ENCODE peak calls at places on chromosomes 7 and 10, in five cellular contexts. R is HepG2, U is K562, H is GM12878, T is H1. K is an unnamed sample.

GRCh38 chr10:17161788-17162187 is 32.2 kb upstream of the CUBN start:
- DNase-seq in R (no peak), U (peak; percentile 41), H (no peak), T (no peak), K (no peak)

GRCh38 chr7:14133752-14134151 is 144.3 kb upstream of the ETV1 start:
- DNase-seq in R (no peak), U (no peak), H (no peak), T (no peak), K (no peak)

GRCh38 chr10:79246606-79247275 is 100.5 kb upstream of the PPIF start:
- DNase-seq in R (no peak), U (no peak), H (no peak), T (no peak), K (no peak)

GRCh38 chr7:133871757-133872156 is 255.4 kb upstream of the LRGUK start:
- DNase-seq in R (peak; percentile 9), U (no peak), H (no peak), T (no peak), K (no peak)

GRCh38 chr10:99528256-99528866 is 4.4 kb upstream of the NKX2-3 start:
- DNase-seq in R (no peak), U (no peak), H (no peak), T (no peak), K (no peak)

GRCh38 chr10:76119515-76119914 is 688.1 kb downstream of the LRMDA start:
- DNase-seq in R (no peak), U (no peak), H (no peak), T (no peak), K (no peak)

GRCh38 chr10:125772112-125772863 is 3.3 kb downstream of the MMP21 start:
- DNase-seq in R (no peak), U (no peak), H (no peak), T (no peak), K (no peak)

GRCh38 chr10:115761166-115761565 is 511.8 kb downstream of the GFRA1 start:
- DNase-seq in R (no peak), U (no peak), H (no peak), T (no peak), K (no peak)

GRCh38 chr7:27516415-27516814 is 146.3 kb downstream of the HIBADH start:
- DNase-seq in R (no peak), U (no peak), H (no peak), T (no peak), K (peak; percentile 29)

GRCh38 chr10:79491171-79491835 is 21.0 kb upstream of the EIF5AL1 start:
- DNase-seq in R (peak; percentile 20), U (peak; percentile 46), H (no peak), T (no peak), K (peak; percentile 34)

GRCh38 chr10:53606951-53607350 is 834.4 kb upstream of the MBL2 start:
- DNase-seq in R (no peak), U (no peak), H (no peak), T (no peak), K (no peak)

GRCh38 chr7:105191329-105191728 is 177.3 kb downstream of the KMT2E start:
- DNase-seq in R (no peak), U (no peak), H (no peak), T (no peak), K (no peak)

GRCh38 chr10:104842704-104843103 is 201.6 kb downstream of the SORCS3 start:
- DNase-seq in R (no peak), U (no peak), H (no peak), T (no peak), K (no peak)

GRCh38 chr10:83142074-83142563 is 997.2 kb upstream of the GHITM start:
- DNase-seq in R (no peak), U (no peak), H (no peak), T (no peak), K (no peak)

GRCh38 chr7:43484678-43485355 is 98.1 kb upstream of the STK17A start:
- DNase-seq in R (no peak), U (peak; percentile 11), H (no peak), T (no peak), K (no peak)

GRCh38 chr7:86818903-86819302 is 175.2 kb downstream of the GRM3 start:
- DNase-seq in R (no peak), U (no peak), H (no peak), T (no peak), K (no peak)

GRCh38 chr7:103114576-103115008 is 34.3 kb downstream of the NAPEPLD start:
- DNase-seq in R (no peak), U (no peak), H (no peak), T (no peak), K (no peak)

GRCh38 chr7:144256112-144256511 is 8.5 kb downstream of the OR2A7 start:
- DNase-seq in R (no peak), U (peak; percentile 12), H (no peak), T (no peak), K (peak; percentile 57)

GRCh38 chr7:114439581-114439980 is 25.0 kb downstream of the FOXP2 start:
- DNase-seq in R (no peak), U (no peak), H (no peak), T (no peak), K (peak; percentile 2)

GRCh38 chr10:127906548-127907377 is at the start of gene PTPRE:
- DNase-seq in R (no peak), U (peak; percentile 17), H (no peak), T (peak; percentile 88), K (peak; percentile 83)

GRCh38 chr7:2527505-2528464 is 8.2 kb downstream of the LFNG start:
- DNase-seq in R (peak; percentile 84), U (peak; percentile 86), H (no peak), T (no peak), K (no peak)

GRCh38 chr7:2524808-2525140 is 5.2 kb downstream of the LFNG start:
- DNase-seq in R (no peak), U (no peak), H (no peak), T (peak; percentile 90), K (peak; percentile 97)

GRCh38 chr7:2525161-2525930 is 5.8 kb downstream of the LFNG start:
- DNase-seq in R (no peak), U (no peak), H (no peak), T (no peak), K (no peak)

GRCh38 chr7:2526659-2527504 is 7.3 kb downstream of the LFNG start:
- DNase-seq in R (no peak), U (no peak), H (no peak), T (no peak), K (no peak)

DNA sequence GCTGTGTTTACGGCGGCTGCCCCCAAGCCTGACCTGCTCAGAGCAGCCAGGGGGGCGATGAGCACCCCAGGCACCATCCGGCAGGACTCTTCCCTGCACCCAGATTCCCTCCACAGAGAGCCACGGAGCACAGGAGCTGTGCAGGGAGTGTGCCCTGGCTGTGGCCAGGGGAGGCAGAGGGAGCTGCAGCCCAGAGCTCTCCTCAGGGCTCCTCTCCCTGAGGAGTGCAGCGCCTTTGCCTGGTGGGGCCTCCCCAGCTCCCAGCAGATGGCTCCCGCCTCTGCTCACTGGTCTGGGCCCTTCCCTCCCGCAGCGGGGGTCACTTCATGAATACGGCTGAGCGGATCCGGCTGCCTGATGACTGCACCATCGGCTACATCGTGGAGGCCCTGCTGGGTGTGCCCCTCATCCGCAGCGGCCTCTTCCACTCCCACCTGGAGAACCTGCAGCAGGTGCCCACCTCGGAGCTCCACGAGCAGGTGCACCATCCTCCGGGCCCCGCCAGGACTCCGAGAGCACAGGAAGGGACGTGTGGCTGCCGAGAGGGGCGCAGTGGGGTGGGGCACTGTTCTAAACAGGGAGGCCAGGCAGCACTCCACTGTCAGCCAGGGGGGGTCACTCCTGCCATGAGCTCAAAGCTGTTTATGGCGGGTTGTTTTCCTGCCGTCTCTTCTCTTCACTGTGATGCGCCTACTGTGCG is 6.5 kb downstream of the LFNG start:
- DNase-seq in R (no peak), U (peak; percentile 56), H (no peak), T (no peak), K (peak; percentile 42)
- TF ChIP-seq CREB1 in R (no peak), U (no peak), H (no peak), T (no peak), K (no peak)

GRCh38 chr7:117717341-117717740 is 155.9 kb downstream of the CTTNBP2 start:
- DNase-seq in R (no peak), U (no peak), H (no peak), T (no peak), K (no peak)

GRCh38 chr7:117718116-117718515 is 155.1 kb downstream of the CTTNBP2 start:
- DNase-seq in R (no peak), U (no peak), H (no peak), T (no peak), K (no peak)

GRCh38 chr7:117716707-117717294 is 156.4 kb downstream of the CTTNBP2 start:
- DNase-seq in R (no peak), U (no peak), H (no peak), T (no peak), K (no peak)

GRCh38 chr7:117719377-117719776 is 153.9 kb downstream of the CTTNBP2 start:
- DNase-seq in R (no peak), U (no peak), H (no peak), T (no peak), K (no peak)

DNA sequence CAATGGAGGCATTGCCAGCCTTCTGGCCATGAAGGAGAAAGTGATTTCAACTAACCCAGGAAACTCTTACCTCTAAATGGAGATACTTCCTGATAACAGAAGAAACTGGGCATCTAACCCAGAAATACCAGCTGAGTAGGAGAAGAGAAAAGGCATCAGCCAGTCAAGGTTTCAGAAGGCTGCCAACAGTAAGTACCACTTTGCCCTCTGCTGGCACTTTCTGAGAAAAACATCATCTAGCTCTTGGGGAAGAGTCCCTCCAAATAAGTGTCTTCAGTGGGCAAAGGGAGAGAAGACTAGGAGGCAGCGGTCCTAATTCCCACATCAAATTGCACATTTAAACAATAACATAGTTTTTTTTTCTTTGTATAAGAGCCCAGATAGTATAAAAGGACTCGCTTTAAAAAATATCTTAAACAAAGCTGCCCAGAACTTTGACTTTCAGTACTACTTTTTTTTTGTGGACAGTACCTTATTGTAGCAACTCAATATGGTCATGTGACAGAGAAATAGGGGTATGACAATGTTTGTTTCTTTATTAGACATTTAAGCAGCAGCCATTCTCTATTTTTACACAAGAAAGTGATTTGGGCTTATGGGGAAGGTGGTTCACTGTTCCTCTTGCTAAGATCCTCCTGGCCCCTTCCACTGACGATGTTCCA is 157.3 kb downstream of the CTTNBP2 start:
- DNase-seq in R (peak; percentile 39), U (peak; percentile 31), H (no peak), T (peak; percentile 52), K (peak; percentile 84)
- H2AFZ ChIP-seq in R (no peak overlapping the region), U (no peak overlapping the region), H (no peak overlapping the region), T (no peak overlapping the region), K (no peak overlapping the region)

DNA sequence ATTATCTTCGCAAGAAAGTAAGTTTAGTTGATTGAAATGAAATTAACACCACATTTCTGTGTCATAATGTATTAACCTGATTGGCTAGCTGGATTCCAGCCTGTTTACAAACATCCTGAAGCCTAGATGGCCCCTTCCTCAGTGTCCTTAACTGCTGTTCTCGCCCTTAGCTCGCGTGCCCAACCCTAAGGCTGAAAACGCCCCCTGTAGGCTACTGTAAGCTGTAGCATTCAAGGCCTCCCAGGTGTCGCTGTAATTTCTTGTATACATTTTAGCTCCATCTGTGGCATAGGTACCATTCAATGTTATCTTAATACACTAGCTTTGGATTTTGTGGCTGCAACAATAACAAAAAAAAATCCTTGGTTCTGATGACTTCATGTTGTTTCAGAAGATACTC is 191.6 kb downstream of the MGMT start:
- DNase-seq in R (peak; percentile 18), U (peak; percentile 21), H (no peak), T (no peak), K (peak; percentile 81)
- TF ChIP-seq CREB1 in R (no peak), U (no peak), H (no peak), T (no peak), K (no peak)

DNA sequence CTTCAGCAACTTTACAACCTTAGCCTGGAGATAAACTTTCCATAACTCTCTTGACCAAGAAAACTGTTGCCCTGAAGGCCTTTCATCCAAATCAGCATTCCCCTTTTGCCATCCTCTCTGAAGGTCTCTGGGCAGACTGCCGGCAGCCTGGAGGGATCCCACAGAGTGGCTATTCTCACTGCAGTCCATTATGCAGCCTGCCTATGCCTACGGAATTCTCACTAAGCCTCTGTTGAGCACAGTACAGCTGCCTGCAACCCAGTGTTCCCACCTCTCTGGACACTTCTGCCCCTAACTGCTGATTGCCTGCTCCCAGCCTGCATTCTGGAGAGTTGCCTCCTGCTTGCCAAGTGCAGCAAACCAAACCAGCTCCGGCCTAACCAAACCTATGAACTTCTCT is 548.9 kb upstream of the STEAP1 start:
- DNase-seq in R (no peak), U (no peak), H (no peak), T (no peak), K (no peak)
- H2AFZ ChIP-seq in R (no peak overlapping the region), U (no peak overlapping the region), H (no peak overlapping the region), T (peak overlapping the region; percentile 86), K (peak overlapping the region; percentile 74)

K was measured in GM23338.